ENCODE peak calls at places on chromosome 2, in five cellular contexts. One of them, this sample, is unnamed.
A peak's percentile ranks its signal among the peaks of the same experiment; 100 is the strongest.

GRCh38 chr2:24214880-24215279 is 40.0 kb downstream of the FAM228A start:
- DNase-seq in H1: no peak
- DNase-seq in prostate gland: no peak
- DNase-seq in stomach: no peak
- DNase-seq in breast epithelium: no peak
- DNase-seq in this sample: no peak

GRCh38 chr2:39107724-39108273 is 13.1 kb downstream of the SOS1 start:
- DNase-seq in H1: no peak
- DNase-seq in stomach: no peak
- DNase-seq in prostate gland: no peak
- DNase-seq in breast epithelium: no peak
- DNase-seq in this sample: no peak

GRCh38 chr2:149012545-149012944 is 26.0 kb upstream of the LYPD6B start:
- DNase-seq in prostate gland: no peak
- DNase-seq in breast epithelium: no peak
- DNase-seq in stomach: no peak
- DNase-seq in H1: no peak
- DNase-seq in this sample: no peak

GRCh38 chr2:234710587-234710986 is 213.7 kb upstream of the ARL4C start:
- DNase-seq in breast epithelium: no peak
- DNase-seq in stomach: no peak
- DNase-seq in H1: no peak
- DNase-seq in prostate gland: no peak
- DNase-seq in this sample: peak; percentile 10

GRCh38 chr2:241225545-241225944 is 37.1 kb downstream of the ANO7 start:
- DNase-seq in breast epithelium: no peak
- DNase-seq in stomach: no peak
- DNase-seq in prostate gland: no peak
- DNase-seq in H1: no peak
- DNase-seq in this sample: no peak

GRCh38 chr2:153595939-153596338 is 117.4 kb upstream of the RPRM start:
- DNase-seq in stomach: peak; percentile 32
- DNase-seq in prostate gland: no peak
- DNase-seq in breast epithelium: no peak
- DNase-seq in H1: no peak
- DNase-seq in this sample: no peak

GRCh38 chr2:205245652-205246051 is 436.6 kb upstream of the NRP2 start:
- DNase-seq in breast epithelium: no peak
- DNase-seq in stomach: no peak
- DNase-seq in H1: no peak
- DNase-seq in prostate gland: no peak
- DNase-seq in this sample: no peak

GRCh38 chr2:200616193-200616592 is 30.4 kb downstream of the AOX1 start:
- DNase-seq in prostate gland: no peak
- DNase-seq in breast epithelium: no peak
- DNase-seq in stomach: no peak
- DNase-seq in H1: no peak
- DNase-seq in this sample: no peak

GRCh38 chr2:233486778-233487552 is 79.6 kb downstream of the USP40 start:
- DNase-seq in H1: no peak
- DNase-seq in stomach: no peak
- DNase-seq in breast epithelium: no peak
- DNase-seq in prostate gland: no peak
- DNase-seq in this sample: no peak

GRCh38 chr2:95390272-95390880 is 12.1 kb upstream of the FAHD2A start:
- DNase-seq in prostate gland: no peak
- DNase-seq in breast epithelium: no peak
- DNase-seq in H1: no peak
- DNase-seq in stomach: peak; percentile 47
- DNase-seq in this sample: no peak

GRCh38 chr2:234679766-234680687 is 183.1 kb upstream of the ARL4C start:
- DNase-seq in breast epithelium: no peak
- DNase-seq in stomach: peak; percentile 55
- DNase-seq in prostate gland: no peak
- DNase-seq in H1: no peak
- DNase-seq in this sample: no peak

GRCh38 chr2:238854246-238854645 is 6.4 kb downstream of the TWIST2 start:
- DNase-seq in H1: no peak
- DNase-seq in prostate gland: no peak
- DNase-seq in breast epithelium: no peak
- DNase-seq in stomach: no peak
- DNase-seq in this sample: no peak

GRCh38 chr2:28606986-28607441 is 111.2 kb downstream of the PLB1 start:
- DNase-seq in breast epithelium: no peak
- DNase-seq in stomach: no peak
- DNase-seq in prostate gland: no peak
- DNase-seq in H1: no peak
- DNase-seq in this sample: no peak

GRCh38 chr2:134782792-134783191 is 55.6 kb upstream of the ACMSD start:
- DNase-seq in H1: no peak
- DNase-seq in prostate gland: no peak
- DNase-seq in breast epithelium: no peak
- DNase-seq in stomach: no peak
- DNase-seq in this sample: no peak

GRCh38 chr2:228417966-228418365 is 236.5 kb upstream of the SPHKAP start:
- DNase-seq in stomach: no peak
- DNase-seq in H1: no peak
- DNase-seq in prostate gland: no peak
- DNase-seq in breast epithelium: no peak
- DNase-seq in this sample: no peak

GRCh38 chr2:12106440-12107080 is 360.1 kb downstream of the LPIN1 start:
- DNase-seq in H1: no peak
- DNase-seq in breast epithelium: no peak
- DNase-seq in stomach: peak; percentile 28
- DNase-seq in prostate gland: no peak
- DNase-seq in this sample: no peak

GRCh38 chr2:110865188-110865587 is 132.8 kb downstream of the ACOXL start:
- DNase-seq in prostate gland: no peak
- DNase-seq in breast epithelium: no peak
- DNase-seq in H1: no peak
- DNase-seq in stomach: no peak
- DNase-seq in this sample: no peak

GRCh38 chr2:10384089-10384734 is 63.9 kb downstream of the ODC1 start:
- DNase-seq in stomach: no peak
- DNase-seq in prostate gland: no peak
- DNase-seq in breast epithelium: no peak
- DNase-seq in H1: no peak
- DNase-seq in this sample: no peak

GRCh38 chr2:219125225-219125885 is 35.3 kb downstream of the NHEJ1 start:
- DNase-seq in stomach: peak; percentile 29
- DNase-seq in H1: no peak
- DNase-seq in breast epithelium: peak; percentile 75
- DNase-seq in prostate gland: no peak
- DNase-seq in this sample: no peak

GRCh38 chr2:149860276-149860921 is 272.8 kb upstream of the MMADHC start:
- DNase-seq in breast epithelium: peak; percentile 23
- DNase-seq in stomach: peak; percentile 27
- DNase-seq in H1: no peak
- DNase-seq in prostate gland: no peak
- DNase-seq in this sample: no peak

GRCh38 chr2:37832590-37833197 is 92.4 kb upstream of the RMDN2 start:
- DNase-seq in H1: peak; percentile 41
- DNase-seq in prostate gland: peak; percentile 90
- DNase-seq in breast epithelium: peak; percentile 88
- DNase-seq in stomach: peak; percentile 93
- DNase-seq in this sample: no peak

GRCh38 chr2:102453497-102453896 is 19.5 kb upstream of the SLC9A4 start:
- DNase-seq in breast epithelium: no peak
- DNase-seq in stomach: no peak
- DNase-seq in prostate gland: no peak
- DNase-seq in H1: no peak
- DNase-seq in this sample: no peak

DNA sequence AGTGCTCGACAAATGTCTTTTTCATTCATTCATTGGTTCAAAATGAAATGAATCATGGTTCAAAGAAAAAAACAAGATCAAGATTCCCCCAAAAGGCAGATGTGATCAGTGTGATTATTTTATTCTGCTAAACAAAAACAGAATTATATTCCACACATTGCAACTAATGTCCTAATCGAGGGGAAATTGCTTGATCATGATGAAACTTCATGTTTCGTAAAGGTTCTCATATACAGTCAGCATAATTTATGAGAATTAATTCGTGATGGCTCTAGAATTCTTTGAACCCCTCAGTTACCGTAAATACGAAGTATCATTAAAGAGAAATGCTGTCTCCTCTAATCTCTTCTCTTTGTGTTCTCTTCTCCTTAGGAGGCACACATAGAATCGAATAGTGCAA is 42.1 kb upstream of the MBOAT2 start:
- DNase-seq in breast epithelium: no peak
- DNase-seq in stomach: no peak
- DNase-seq in H1: no peak
- DNase-seq in prostate gland: no peak
- DNase-seq in this sample: no peak
- H3K27ac ChIP-seq in breast epithelium: no peak overlapping the region
- H3K27ac ChIP-seq in stomach: no peak overlapping the region
- H3K27ac ChIP-seq in H1: no peak overlapping the region
- H3K27ac ChIP-seq in prostate gland: no peak overlapping the region
- H3K27ac ChIP-seq in this sample: no peak overlapping the region

GRCh38 chr2:96739051-96739632 is 722 bp downstream of the LMAN2L start:
- DNase-seq in H1: no peak
- DNase-seq in breast epithelium: no peak
- DNase-seq in stomach: no peak
- DNase-seq in prostate gland: no peak
- DNase-seq in this sample: no peak

GRCh38 chr2:96737831-96738230 is 2.0 kb downstream of the LMAN2L start:
- DNase-seq in stomach: no peak
- DNase-seq in prostate gland: no peak
- DNase-seq in H1: no peak
- DNase-seq in breast epithelium: no peak
- DNase-seq in this sample: no peak

GRCh38 chr2:96737251-96737650 is 2.6 kb downstream of the LMAN2L start:
- DNase-seq in stomach: no peak
- DNase-seq in breast epithelium: no peak
- DNase-seq in H1: no peak
- DNase-seq in prostate gland: no peak
- DNase-seq in this sample: no peak

GRCh38 chr2:96734899-96735585 is 4.8 kb downstream of the LMAN2L start:
- DNase-seq in breast epithelium: no peak
- DNase-seq in prostate gland: no peak
- DNase-seq in H1: no peak
- DNase-seq in stomach: no peak
- DNase-seq in this sample: no peak

GRCh38 chr2:96739633-96740428 is at the start of gene LMAN2L:
- DNase-seq in H1: peak; percentile 85
- DNase-seq in stomach: peak; percentile 98
- DNase-seq in prostate gland: peak; percentile 97
- DNase-seq in breast epithelium: peak; percentile 99
- DNase-seq in this sample: peak; percentile 99
- TF ChIP-seq POLR2AphosphoS5 in H1: peak; percentile 66
- TF ChIP-seq POLR2AphosphoS5 in stomach: peak; percentile 67
- TF ChIP-seq POLR2AphosphoS5 in prostate gland: peak; percentile 95
- TF ChIP-seq POLR2AphosphoS5 in breast epithelium: peak; percentile 80
- TF ChIP-seq POLR2AphosphoS5 in this sample: peak; percentile 77

GRCh38 chr2:85309699-85310321 is 18.0 kb downstream of the TGOLN2 start:
- DNase-seq in prostate gland: no peak
- DNase-seq in stomach: no peak
- DNase-seq in H1: no peak
- DNase-seq in breast epithelium: no peak
- DNase-seq in this sample: no peak
- H3K27ac ChIP-seq in prostate gland: no peak overlapping the region
- H3K27ac ChIP-seq in stomach: peak overlapping the region; percentile 33
- H3K27ac ChIP-seq in H1: no peak overlapping the region
- H3K27ac ChIP-seq in breast epithelium: no peak overlapping the region
- H3K27ac ChIP-seq in this sample: peak overlapping the region; percentile 58

GRCh38 chr2:176569574-176569973 is 300.3 kb downstream of the MTX2 start:
- DNase-seq in stomach: no peak
- DNase-seq in H1: no peak
- DNase-seq in breast epithelium: no peak
- DNase-seq in prostate gland: no peak
- DNase-seq in this sample: no peak

GRCh38 chr2:176562359-176563043 is 293.3 kb downstream of the MTX2 start:
- DNase-seq in prostate gland: no peak
- DNase-seq in breast epithelium: no peak
- DNase-seq in stomach: no peak
- DNase-seq in H1: no peak
- DNase-seq in this sample: no peak

GRCh38 chr2:176567361-176567760 is 298.1 kb downstream of the MTX2 start:
- DNase-seq in breast epithelium: no peak
- DNase-seq in stomach: no peak
- DNase-seq in H1: no peak
- DNase-seq in prostate gland: no peak
- DNase-seq in this sample: no peak

GRCh38 chr2:176566936-176567335 is 297.7 kb downstream of the MTX2 start:
- DNase-seq in breast epithelium: no peak
- DNase-seq in H1: no peak
- DNase-seq in stomach: no peak
- DNase-seq in prostate gland: no peak
- DNase-seq in this sample: no peak

DNA sequence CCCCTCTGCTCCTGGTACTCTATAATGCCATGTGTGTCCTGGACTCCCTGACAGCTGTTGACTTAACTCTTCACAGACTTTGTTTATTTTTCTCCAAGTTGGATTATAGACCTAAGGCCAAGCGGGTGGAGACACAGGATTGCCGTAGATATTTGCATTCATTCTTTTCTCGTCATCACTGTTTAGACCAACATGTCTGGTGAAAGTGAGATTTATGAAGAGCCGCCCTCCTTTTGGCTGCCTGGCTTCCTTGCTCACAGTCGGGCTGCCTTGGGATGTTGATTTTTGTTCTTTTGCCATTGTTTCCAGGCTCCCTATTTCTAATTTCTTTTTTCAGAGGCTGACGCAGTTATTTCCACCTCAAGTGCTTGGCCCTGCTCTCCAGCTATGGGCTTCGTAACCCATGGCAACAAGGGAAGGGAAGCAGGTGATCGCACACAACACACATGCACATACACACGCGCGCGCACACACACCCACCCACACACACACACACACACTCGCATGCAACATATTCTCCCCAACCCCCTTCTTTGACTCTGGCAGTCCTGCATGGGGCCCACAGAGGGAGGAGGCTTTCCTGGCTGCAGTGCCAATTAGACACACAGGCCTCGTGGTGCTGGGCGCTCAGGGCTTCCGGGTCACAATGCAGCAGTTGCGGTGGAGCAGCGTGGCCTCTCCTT is 296.5 kb downstream of the MTX2 start:
- DNase-seq in H1: no peak
- DNase-seq in stomach: no peak
- DNase-seq in breast epithelium: no peak
- DNase-seq in prostate gland: no peak
- DNase-seq in this sample: no peak
- TF ChIP-seq POLR2AphosphoS5 in H1: no peak
- TF ChIP-seq POLR2AphosphoS5 in stomach: no peak
- TF ChIP-seq POLR2AphosphoS5 in breast epithelium: no peak
- TF ChIP-seq POLR2AphosphoS5 in prostate gland: no peak
- TF ChIP-seq POLR2AphosphoS5 in this sample: no peak

GRCh38 chr2:55910077-55910476 is 13.5 kb downstream of the EFEMP1 start:
- DNase-seq in stomach: no peak
- DNase-seq in prostate gland: no peak
- DNase-seq in H1: no peak
- DNase-seq in breast epithelium: no peak
- DNase-seq in this sample: no peak
- H3K27ac ChIP-seq in stomach: no peak overlapping the region
- H3K27ac ChIP-seq in prostate gland: no peak overlapping the region
- H3K27ac ChIP-seq in H1: no peak overlapping the region
- H3K27ac ChIP-seq in breast epithelium: no peak overlapping the region
- H3K27ac ChIP-seq in this sample: no peak overlapping the region

GRCh38 chr2:43461461-43462073 is 134.3 kb downstream of the THADA start:
- DNase-seq in breast epithelium: no peak
- DNase-seq in stomach: no peak
- DNase-seq in prostate gland: no peak
- DNase-seq in H1: no peak
- DNase-seq in this sample: no peak
- TF ChIP-seq POLR2AphosphoS5 in breast epithelium: no peak
- TF ChIP-seq POLR2AphosphoS5 in stomach: no peak
- TF ChIP-seq POLR2AphosphoS5 in prostate gland: no peak
- TF ChIP-seq POLR2AphosphoS5 in H1: no peak
- TF ChIP-seq POLR2AphosphoS5 in this sample: no peak

GRCh38 chr2:157182204-157182709 is 75.2 kb upstream of the GALNT5 start:
- DNase-seq in H1: no peak
- DNase-seq in stomach: no peak
- DNase-seq in breast epithelium: no peak
- DNase-seq in prostate gland: no peak
- DNase-seq in this sample: no peak
- H3K27ac ChIP-seq in H1: no peak overlapping the region
- H3K27ac ChIP-seq in stomach: peak overlapping the region; percentile 32
- H3K27ac ChIP-seq in breast epithelium: no peak overlapping the region
- H3K27ac ChIP-seq in prostate gland: peak overlapping the region; percentile 12
- H3K27ac ChIP-seq in this sample: no peak overlapping the region

This sample was measured in vagina.